ENCODE peak calls at places on chromosome X, in seven cellular contexts. One of them, this sample, is unnamed.

GRCh38 chrX:140967036-140967435 is 35.4 kb upstream of the SPANXB1 start:
- DNase-seq in memory B cell: no peak
- DNase-seq in activated CD4-positive, alpha-beta T cell treated with anti-CD3 and anti-CD28 coated beads, Interleukin-2, amount 10 ng/mL, durations not matched to agents 7 days and 5 days: no peak
- DNase-seq in anterior cingulate cortex: no peak
- DNase-seq in substantia nigra: no peak
- DNase-seq in caudate nucleus: no peak
- DNase-seq in CD8-positive, alpha-beta memory T cell: no peak
- DNase-seq in this sample: no peak

GRCh38 chrX:47143894-47144625 is 442 bp downstream of the NDUFB11 start:
- DNase-seq in memory B cell: no peak
- DNase-seq in activated CD4-positive, alpha-beta T cell treated with anti-CD3 and anti-CD28 coated beads, Interleukin-2, amount 10 ng/mL, durations not matched to agents 7 days and 5 days: no peak
- DNase-seq in anterior cingulate cortex: peak
- DNase-seq in substantia nigra: peak
- DNase-seq in caudate nucleus: no peak
- DNase-seq in CD8-positive, alpha-beta memory T cell: peak
- DNase-seq in this sample: peak

GRCh38 chrX:29691044-29691443 is 524.3 kb upstream of the MAGEB2 start:
- DNase-seq in memory B cell: no peak
- DNase-seq in activated CD4-positive, alpha-beta T cell treated with anti-CD3 and anti-CD28 coated beads, Interleukin-2, amount 10 ng/mL, durations not matched to agents 7 days and 5 days: no peak
- DNase-seq in anterior cingulate cortex: no peak
- DNase-seq in substantia nigra: no peak
- DNase-seq in caudate nucleus: no peak
- DNase-seq in CD8-positive, alpha-beta memory T cell: no peak
- DNase-seq in this sample: no peak

GRCh38 chrX:123175366-123176122 is 8.5 kb upstream of the GRIA3 start:
- DNase-seq in memory B cell: no peak
- DNase-seq in activated CD4-positive, alpha-beta T cell treated with anti-CD3 and anti-CD28 coated beads, Interleukin-2, amount 10 ng/mL, durations not matched to agents 7 days and 5 days: no peak
- DNase-seq in anterior cingulate cortex: no peak
- DNase-seq in substantia nigra: no peak
- DNase-seq in caudate nucleus: no peak
- DNase-seq in CD8-positive, alpha-beta memory T cell: no peak
- DNase-seq in this sample: no peak

GRCh38 chrX:45602151-45602550 is 401.5 kb upstream of the DIPK2B start:
- DNase-seq in memory B cell: no peak
- DNase-seq in activated CD4-positive, alpha-beta T cell treated with anti-CD3 and anti-CD28 coated beads, Interleukin-2, amount 10 ng/mL, durations not matched to agents 7 days and 5 days: no peak
- DNase-seq in anterior cingulate cortex: no peak
- DNase-seq in substantia nigra: no peak
- DNase-seq in caudate nucleus: no peak
- DNase-seq in CD8-positive, alpha-beta memory T cell: no peak
- DNase-seq in this sample: no peak

GRCh38 chrX:151030845-151031244 is 47.7 kb downstream of the HMGB3 start:
- DNase-seq in memory B cell: no peak
- DNase-seq in activated CD4-positive, alpha-beta T cell treated with anti-CD3 and anti-CD28 coated beads, Interleukin-2, amount 10 ng/mL, durations not matched to agents 7 days and 5 days: no peak
- DNase-seq in anterior cingulate cortex: no peak
- DNase-seq in substantia nigra: no peak
- DNase-seq in caudate nucleus: no peak
- DNase-seq in CD8-positive, alpha-beta memory T cell: no peak
- DNase-seq in this sample: no peak

GRCh38 chrX:149074429-149074828 is 430.7 kb downstream of the IDS start:
- DNase-seq in memory B cell: no peak
- DNase-seq in activated CD4-positive, alpha-beta T cell treated with anti-CD3 and anti-CD28 coated beads, Interleukin-2, amount 10 ng/mL, durations not matched to agents 7 days and 5 days: peak
- DNase-seq in anterior cingulate cortex: no peak
- DNase-seq in substantia nigra: no peak
- DNase-seq in caudate nucleus: no peak
- DNase-seq in CD8-positive, alpha-beta memory T cell: no peak
- DNase-seq in this sample: no peak

GRCh38 chrX:132491191-132491590 is 2.4 kb upstream of the MBNL3 start:
- DNase-seq in memory B cell: peak
- DNase-seq in activated CD4-positive, alpha-beta T cell treated with anti-CD3 and anti-CD28 coated beads, Interleukin-2, amount 10 ng/mL, durations not matched to agents 7 days and 5 days: peak
- DNase-seq in anterior cingulate cortex: no peak
- DNase-seq in substantia nigra: no peak
- DNase-seq in caudate nucleus: peak
- DNase-seq in CD8-positive, alpha-beta memory T cell: peak
- DNase-seq in this sample: peak

GRCh38 chrX:66016905-66017658 is 22.8 kb downstream of the VSIG4 start:
- DNase-seq in memory B cell: no peak
- DNase-seq in activated CD4-positive, alpha-beta T cell treated with anti-CD3 and anti-CD28 coated beads, Interleukin-2, amount 10 ng/mL, durations not matched to agents 7 days and 5 days: no peak
- DNase-seq in anterior cingulate cortex: no peak
- DNase-seq in substantia nigra: no peak
- DNase-seq in caudate nucleus: no peak
- DNase-seq in CD8-positive, alpha-beta memory T cell: no peak
- DNase-seq in this sample: no peak

GRCh38 chrX:81259714-81260395 is 58.0 kb downstream of the SH3BGRL start:
- DNase-seq in memory B cell: no peak
- DNase-seq in activated CD4-positive, alpha-beta T cell treated with anti-CD3 and anti-CD28 coated beads, Interleukin-2, amount 10 ng/mL, durations not matched to agents 7 days and 5 days: no peak
- DNase-seq in anterior cingulate cortex: no peak
- DNase-seq in substantia nigra: no peak
- DNase-seq in caudate nucleus: no peak
- DNase-seq in CD8-positive, alpha-beta memory T cell: no peak
- DNase-seq in this sample: no peak

GRCh38 chrX:40996886-40997530 is 88.2 kb upstream of the USP9X start:
- DNase-seq in memory B cell: no peak
- DNase-seq in activated CD4-positive, alpha-beta T cell treated with anti-CD3 and anti-CD28 coated beads, Interleukin-2, amount 10 ng/mL, durations not matched to agents 7 days and 5 days: no peak
- DNase-seq in anterior cingulate cortex: no peak
- DNase-seq in substantia nigra: no peak
- DNase-seq in caudate nucleus: no peak
- DNase-seq in CD8-positive, alpha-beta memory T cell: no peak
- DNase-seq in this sample: peak

GRCh38 chrX:55759478-55759877 is 41.9 kb downstream of the RRAGB start:
- DNase-seq in memory B cell: no peak
- DNase-seq in activated CD4-positive, alpha-beta T cell treated with anti-CD3 and anti-CD28 coated beads, Interleukin-2, amount 10 ng/mL, durations not matched to agents 7 days and 5 days: no peak
- DNase-seq in anterior cingulate cortex: no peak
- DNase-seq in substantia nigra: no peak
- DNase-seq in caudate nucleus: no peak
- DNase-seq in CD8-positive, alpha-beta memory T cell: no peak
- DNase-seq in this sample: no peak

GRCh38 chrX:13215729-13216128 is 104.1 kb downstream of the ATXN3L start:
- DNase-seq in memory B cell: no peak
- DNase-seq in activated CD4-positive, alpha-beta T cell treated with anti-CD3 and anti-CD28 coated beads, Interleukin-2, amount 10 ng/mL, durations not matched to agents 7 days and 5 days: no peak
- DNase-seq in anterior cingulate cortex: no peak
- DNase-seq in substantia nigra: no peak
- DNase-seq in caudate nucleus: no peak
- DNase-seq in CD8-positive, alpha-beta memory T cell: no peak
- DNase-seq in this sample: no peak

GRCh38 chrX:139823806-139824205 is 109.0 kb downstream of the ATP11C start:
- DNase-seq in memory B cell: no peak
- DNase-seq in activated CD4-positive, alpha-beta T cell treated with anti-CD3 and anti-CD28 coated beads, Interleukin-2, amount 10 ng/mL, durations not matched to agents 7 days and 5 days: no peak
- DNase-seq in anterior cingulate cortex: no peak
- DNase-seq in substantia nigra: no peak
- DNase-seq in caudate nucleus: no peak
- DNase-seq in CD8-positive, alpha-beta memory T cell: no peak
- DNase-seq in this sample: no peak

GRCh38 chrX:22164770-22165388 is 107.8 kb upstream of the CBLL2 start:
- DNase-seq in memory B cell: no peak
- DNase-seq in activated CD4-positive, alpha-beta T cell treated with anti-CD3 and anti-CD28 coated beads, Interleukin-2, amount 10 ng/mL, durations not matched to agents 7 days and 5 days: no peak
- DNase-seq in anterior cingulate cortex: no peak
- DNase-seq in substantia nigra: no peak
- DNase-seq in caudate nucleus: no peak
- DNase-seq in CD8-positive, alpha-beta memory T cell: no peak
- DNase-seq in this sample: no peak

GRCh38 chrX:38871129-38872029 is 70.1 kb downstream of the MID1IP1 start:
- DNase-seq in memory B cell: no peak
- DNase-seq in activated CD4-positive, alpha-beta T cell treated with anti-CD3 and anti-CD28 coated beads, Interleukin-2, amount 10 ng/mL, durations not matched to agents 7 days and 5 days: no peak
- DNase-seq in anterior cingulate cortex: no peak
- DNase-seq in substantia nigra: no peak
- DNase-seq in caudate nucleus: no peak
- DNase-seq in CD8-positive, alpha-beta memory T cell: no peak
- DNase-seq in this sample: no peak

This sample was measured in COLO829.